ENCODE peak calls at places on chromosomes 11 and 22, in ten cellular contexts. J is NCI-H446; N is uterus; T is NCI-H1105 treated with DMSO at 0.1 percent for 48 hours; E is transverse colon; S is naive thymus-derived CD8-positive, alpha-beta T cell; H is HuH-7.5; P is fibroblast of pulmonary artery; X is stimulated activated CD4-positive, alpha-beta T cell treated with anti-CD3 and anti-CD28 coated beads, Interleukin-12 subunit alpha, Interleukin-12 subunit beta, amount 100 ng/mL, for 48 hours; M is substantia nigra. D is an unnamed sample.

GRCh38 chr22:30324008-30324730 is 2.6 kb downstream of the TBC1D10A start:
- DNase-seq in T (no peak), H (no peak), J (no peak), X (no peak), P (no peak), E (no peak), S (no peak), N (no peak), M (no peak), D (no peak)

GRCh38 chr11:101617735-101618332 is 34.0 kb upstream of the TRPC6 start:
- DNase-seq in T (no peak), M (no peak), E (no peak), P (no peak), N (no peak), H (no peak), S (no peak), X (no peak), J (no peak), D (no peak)

GRCh38 chr11:122486793-122487495 is 168.6 kb upstream of the UBASH3B start:
- DNase-seq in H (no peak), J (no peak), P (peak; percentile 6), X (no peak), N (no peak), M (no peak), E (no peak), T (no peak), S (no peak), D (peak; percentile 67)

GRCh38 chr11:47243454-47243853 is 5.2 kb downstream of the ACP2 start:
- DNase-seq in E (no peak), M (no peak), T (no peak), H (no peak), S (no peak), N (no peak), X (no peak), J (no peak), P (no peak), D (no peak)

GRCh38 chr11:78341841-78342240 is 75.8 kb downstream of the GAB2 start:
- DNase-seq in J (no peak), T (no peak), X (no peak), S (no peak), N (no peak), E (no peak), P (no peak), M (peak; percentile 29), H (no peak), D (no peak)

GRCh38 chr11:33802414-33802950 is 28.2 kb upstream of the FBXO3 start:
- DNase-seq in P (peak; percentile 83), X (no peak), H (no peak), N (peak; percentile 52), T (peak; percentile 89), M (peak; percentile 45), S (no peak), J (peak; percentile 96), E (peak; percentile 49), D (peak; percentile 72)

GRCh38 chr11:61666684-61667297 is 13.4 kb upstream of the DAGLA start:
- DNase-seq in T (no peak), M (no peak), E (no peak), S (no peak), N (no peak), J (no peak), P (no peak), X (no peak), H (peak; percentile 90), D (no peak)

GRCh38 chr11:12066056-12066798 is 44.2 kb upstream of the MICAL2 start:
- DNase-seq in M (no peak), P (peak; percentile 92), T (peak; percentile 35), S (no peak), J (no peak), H (no peak), X (no peak), E (peak; percentile 38), N (no peak), D (peak; percentile 54)

GRCh38 chr11:89437317-89437716 is 53.9 kb downstream of the NOX4 start:
- DNase-seq in P (no peak), J (no peak), X (no peak), S (no peak), T (no peak), H (no peak), N (no peak), M (no peak), E (no peak), D (no peak)

GRCh38 chr22:27829620-27830019 is 28.1 kb upstream of the MN1 start:
- DNase-seq in E (no peak), X (no peak), J (no peak), P (no peak), M (no peak), T (no peak), S (no peak), H (no peak), N (no peak), D (no peak)

GRCh38 chr11:9384535-9385287 is at the start of gene IPO7:
- DNase-seq in N (peak; percentile 86), S (peak; percentile 75), X (peak; percentile 88), J (peak; percentile 93), E (peak; percentile 92), H (peak; percentile 75), M (peak; percentile 94), T (peak; percentile 89), P (peak; percentile 92), D (peak; percentile 90)

GRCh38 chr11:19646921-19647320 is 65.7 kb upstream of the NAV2 start:
- DNase-seq in E (no peak), X (no peak), M (no peak), P (peak; percentile 85), N (no peak), J (no peak), S (no peak), H (no peak), T (no peak), D (no peak)

GRCh38 chr22:44881624-44882023 is 128.2 kb downstream of the PHF21B start:
- DNase-seq in N (no peak), J (no peak), X (no peak), P (no peak), M (no peak), H (no peak), T (no peak), S (no peak), E (no peak), D (no peak)

GRCh38 chr11:118841469-118842222 is 42.0 kb upstream of the CXCR5 start:
- DNase-seq in H (no peak), T (no peak), E (peak; percentile 49), S (no peak), N (no peak), J (no peak), M (no peak), X (peak; percentile 32), P (no peak), D (no peak)

GRCh38 chr22:25413620-25414019 is 150.9 kb upstream of the GRK3 start:
- DNase-seq in M (no peak), X (no peak), H (no peak), P (no peak), T (no peak), N (no peak), E (no peak), J (no peak), S (no peak), D (no peak)

D was measured in endothelial cell of umbilical vein.